ENCODE peak calls at places on chromosomes 2 and 18, in four cellular contexts. F is bronchial epithelial cell, T is A549, N is adipocyte. X is an unnamed sample.

GRCh38 chr2:98465456-98466201 is 21.0 kb downstream of the INPP4A start:
- DNase-seq in N (no peak), F (peak), T (no peak), X (peak)

GRCh38 chr2:134762508-134762907 is 43.7 kb upstream of the TMEM163 start:
- DNase-seq in T (no peak), F (peak), N (no peak), X (no peak)

GRCh38 chr2:196718796-196719564 is 79.5 kb downstream of the CCDC150 start:
- DNase-seq in N (peak), F (no peak), T (peak), X (peak)

GRCh38 chr2:100817388-100817985 is 2.5 kb upstream of the NPAS2 start:
- DNase-seq in T (no peak), F (peak), N (peak), X (no peak)

GRCh38 chr2:114039681-114040080 is 149.8 kb downstream of the ACTR3 start:
- DNase-seq in N (no peak), T (no peak), F (no peak), X (no peak)

GRCh38 chr2:151070253-151070652 is 191.4 kb downstream of the RBM43 start:
- DNase-seq in N (no peak), T (no peak), F (no peak), X (no peak)

GRCh38 chr2:235981629-235982028 is 186.6 kb downstream of the GBX2 start:
- DNase-seq in F (no peak), N (no peak), T (no peak), X (no peak)

GRCh38 chr18:48623468-48624220 is 84.8 kb downstream of the CTIF start:
- DNase-seq in N (peak), T (no peak), F (peak), X (peak)

GRCh38 chr2:47086054-47086471 is 69.0 kb downstream of the STPG4 start:
- DNase-seq in N (no peak), F (no peak), T (no peak), X (no peak)
- H3K4me3 ChIP-seq in N (no peak), F (no peak), T (no peak), X (no peak)

DNA sequence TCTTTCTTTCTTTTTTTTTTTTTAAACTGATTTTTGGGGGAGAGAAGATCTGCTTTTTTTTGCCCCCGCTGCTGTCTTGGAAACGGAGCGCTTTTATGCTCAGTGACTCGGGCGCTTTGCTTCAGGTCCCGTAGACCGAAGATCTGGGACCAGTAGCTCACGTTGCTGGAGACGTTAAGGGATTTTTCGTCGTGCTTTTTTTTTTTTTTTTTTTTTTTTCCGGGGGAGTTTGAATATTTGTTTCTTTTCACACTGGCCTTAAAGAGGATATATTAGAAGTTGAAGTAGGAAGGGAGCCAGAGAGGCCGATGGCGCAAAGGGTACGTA is 587 bp downstream of the MEIS1 start:
- DNase-seq in N (peak), F (no peak), T (no peak), X (peak)
- H3K4me3 ChIP-seq in N (peak), F (peak), T (peak), X (peak)

DNA sequence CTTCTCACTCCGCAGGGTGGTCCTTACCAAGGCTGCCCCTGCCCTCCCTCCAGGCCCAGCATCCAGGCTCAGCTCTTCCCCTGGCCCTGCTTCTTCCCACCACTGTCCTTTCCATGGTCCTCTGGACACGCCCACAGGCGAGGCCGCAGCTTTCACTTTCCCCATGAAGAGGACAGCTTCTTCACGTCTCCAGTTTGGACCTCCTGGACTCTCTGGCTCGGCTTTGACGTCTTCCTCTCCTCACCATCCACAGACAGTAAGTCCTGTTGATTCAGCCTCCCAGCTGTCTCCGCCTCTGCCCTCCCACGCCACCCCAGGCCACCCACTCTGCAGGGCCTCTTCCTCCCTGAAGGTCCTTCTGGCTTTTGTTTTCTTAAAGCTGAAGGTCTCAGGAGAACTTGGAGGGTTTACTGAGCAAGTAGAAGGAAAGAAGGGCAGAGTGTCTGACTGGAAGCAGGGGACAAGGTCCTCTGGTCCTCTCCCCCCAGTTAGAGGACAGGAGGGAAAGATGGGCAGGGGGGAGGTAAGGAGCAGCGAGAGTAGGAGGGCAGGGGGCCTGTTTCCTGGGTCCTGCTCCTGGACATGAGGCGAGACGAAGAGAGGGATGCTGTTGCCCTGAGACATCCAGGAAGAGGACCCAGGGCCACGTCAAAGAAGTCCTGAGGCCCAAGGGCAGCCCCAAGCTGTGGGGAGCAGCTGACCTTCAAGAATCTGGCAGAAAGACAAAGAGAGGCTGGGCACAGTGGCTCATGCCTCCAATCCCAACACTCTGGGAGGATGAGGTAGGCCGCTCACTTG is 24.7 kb upstream of the NMUR1 start:
- DNase-seq in T (no peak), N (peak), F (no peak), X (peak)
- H3K4me3 ChIP-seq in T (no peak), N (peak), F (no peak), X (peak)

DNA sequence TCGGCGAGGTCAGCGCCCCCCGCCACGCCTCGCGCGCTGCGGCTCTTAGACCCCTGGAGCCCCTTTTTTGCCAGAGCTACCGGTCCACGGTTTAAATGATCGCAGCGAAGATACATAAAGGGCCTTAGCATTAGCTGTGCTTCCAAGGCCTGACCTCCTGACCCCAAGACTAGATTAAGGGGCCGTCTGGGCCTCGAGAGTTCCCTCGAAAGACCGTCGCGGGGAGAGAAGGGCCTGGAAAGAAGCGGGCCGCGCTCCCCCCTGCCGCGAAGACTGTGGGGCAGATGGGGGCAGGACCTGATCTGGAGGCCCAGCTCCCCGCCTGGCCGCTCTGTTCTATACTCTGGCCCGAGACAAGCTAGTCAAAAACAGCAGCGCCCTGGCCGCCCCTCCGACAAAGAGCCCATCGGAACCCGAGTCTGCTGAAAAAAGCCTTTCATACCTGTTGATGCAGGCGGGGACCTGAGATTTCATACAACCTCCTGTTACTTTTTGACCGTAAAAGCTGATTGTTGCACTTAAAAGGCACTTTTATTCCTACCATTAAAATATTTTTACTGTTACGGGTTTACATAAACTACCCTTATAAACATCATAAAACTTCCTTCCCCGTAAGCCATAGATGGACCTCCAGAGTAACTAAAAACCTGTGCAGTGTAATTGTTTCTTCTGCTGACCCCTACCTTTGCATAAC is 68.7 kb upstream of the PSMD14 start:
- DNase-seq in T (no peak), N (no peak), F (no peak), X (no peak)
- H3K4me3 ChIP-seq in T (peak), N (no peak), F (no peak), X (peak)

GRCh38 chr2:186595219-186595618 is 5.4 kb downstream of the ITGAV start:
- DNase-seq in F (no peak), T (no peak), N (peak), X (peak)

GRCh38 chr2:186589733-186590537 is at the start of gene ITGAV:
- DNase-seq in F (peak), N (peak), T (peak), X (peak)

GRCh38 chr2:186590538-186591441 is 934 bp downstream of the ITGAV start:
- DNase-seq in F (peak), T (peak), N (peak), X (peak)

GRCh38 chr2:186594001-186594722 is 4.3 kb downstream of the ITGAV start:
- DNase-seq in N (no peak), F (no peak), T (no peak), X (no peak)

GRCh38 chr2:186592137-186592875 is 2.5 kb downstream of the ITGAV start:
- DNase-seq in F (peak), T (no peak), N (no peak), X (no peak)
- H3K4me3 ChIP-seq in F (no peak), T (peak), N (peak), X (peak)

DNA sequence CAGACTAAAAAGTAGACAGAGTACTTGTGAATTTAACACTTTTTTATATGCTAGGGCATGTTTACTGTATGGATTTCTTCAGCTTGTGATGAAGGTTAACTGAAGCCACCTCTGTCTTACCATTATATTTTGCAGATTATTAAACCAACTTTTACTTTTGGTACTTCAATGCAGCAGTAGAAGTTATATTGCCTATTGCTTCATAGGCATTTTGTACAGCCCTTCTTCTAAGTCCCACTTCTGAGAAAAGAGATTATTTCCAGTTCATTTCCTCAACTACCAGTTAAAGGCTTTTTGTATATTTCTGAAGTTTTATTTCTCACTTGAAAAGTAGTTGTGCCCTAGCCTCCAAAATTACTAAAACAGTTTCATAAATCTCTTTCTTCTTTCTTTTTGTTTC is 256.4 kb upstream of the FBXO11 start:
- DNase-seq in F (no peak), N (no peak), T (no peak), X (no peak)
- H3K4me3 ChIP-seq in F (no peak), N (no peak), T (no peak), X (no peak)

DNA sequence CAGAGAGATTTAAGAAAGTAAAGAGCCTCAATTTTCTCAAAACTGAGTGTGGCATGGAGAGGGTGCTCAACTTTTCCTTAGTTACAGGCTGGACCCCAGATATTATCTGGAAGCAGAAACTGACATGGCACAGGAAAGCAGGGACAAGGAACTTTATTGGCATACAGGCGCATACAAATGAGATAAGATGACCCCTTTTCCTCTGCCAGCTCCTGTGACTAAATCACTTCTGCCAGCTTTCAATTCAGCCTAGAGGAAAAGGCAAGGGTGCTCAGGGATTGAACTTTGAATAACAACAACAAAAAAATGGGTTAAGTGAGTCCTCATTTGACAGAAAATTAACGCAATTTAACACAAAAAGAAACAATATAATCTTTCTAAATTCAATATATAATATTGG is 262.9 kb downstream of the CD226 start:
- DNase-seq in F (no peak), N (no peak), T (no peak), X (no peak)
- H3K4me3 ChIP-seq in F (no peak), N (no peak), T (no peak), X (no peak)

DNA sequence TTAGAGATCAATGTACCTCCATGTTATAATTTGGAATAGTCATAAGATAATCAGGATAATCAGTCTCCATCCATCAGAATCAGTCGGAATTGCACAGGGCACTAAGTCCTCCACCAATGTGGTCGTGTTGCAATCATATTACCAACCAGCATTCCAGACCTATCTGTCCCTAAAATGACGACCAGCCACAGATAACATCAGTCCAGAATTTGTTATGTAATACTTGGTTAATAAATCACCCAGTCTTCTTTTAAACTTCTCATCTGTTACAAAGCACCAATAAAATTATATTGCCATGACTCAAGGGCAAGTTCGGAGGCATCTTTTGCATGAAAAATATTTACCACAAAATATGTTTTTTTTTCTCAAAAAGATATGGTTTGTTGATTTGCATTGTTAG is 29.4 kb downstream of the PIEZO2 start:
- DNase-seq in T (peak), F (no peak), N (peak), X (peak)
- H3K4me3 ChIP-seq in T (no peak), F (no peak), N (no peak), X (no peak)